ENCODE peak calls at places on chromosome 2, in four cellular contexts. One of them, this sample, is unnamed.

GRCh38 chr2:159661286-159661685 is 44.9 kb upstream of the BAZ2B start:
- DNase-seq in Right ventricle myocardium superior: no peak
- DNase-seq in AG09319: no peak
- DNase-seq in EH: peak
- DNase-seq in this sample: no peak

GRCh38 chr2:75833386-75833785 is 122.7 kb upstream of the GCFC2 start:
- DNase-seq in Right ventricle myocardium superior: no peak
- DNase-seq in AG09319: no peak
- DNase-seq in EH: no peak
- DNase-seq in this sample: no peak

GRCh38 chr2:213015387-213016165 is 135.8 kb downstream of the IKZF2 start:
- DNase-seq in Right ventricle myocardium superior: no peak
- DNase-seq in AG09319: no peak
- DNase-seq in EH: no peak
- DNase-seq in this sample: no peak

GRCh38 chr2:160876029-160876428 is 284.2 kb upstream of the TANK start:
- DNase-seq in Right ventricle myocardium superior: no peak
- DNase-seq in AG09319: no peak
- DNase-seq in EH: peak
- DNase-seq in this sample: no peak

GRCh38 chr2:46333912-46334311 is 36.7 kb downstream of the EPAS1 start:
- DNase-seq in Right ventricle myocardium superior: no peak
- DNase-seq in AG09319: no peak
- DNase-seq in EH: peak
- DNase-seq in this sample: no peak

GRCh38 chr2:5391361-5391760 is 300.8 kb upstream of the SOX11 start:
- DNase-seq in Right ventricle myocardium superior: peak
- DNase-seq in AG09319: no peak
- DNase-seq in EH: no peak
- DNase-seq in this sample: peak

GRCh38 chr2:134819334-134819733 is 19.1 kb upstream of the ACMSD start:
- DNase-seq in Right ventricle myocardium superior: no peak
- DNase-seq in AG09319: no peak
- DNase-seq in EH: peak
- DNase-seq in this sample: no peak

GRCh38 chr2:69082430-69082997 is 69.5 kb downstream of the ANTXR1 start:
- DNase-seq in Right ventricle myocardium superior: peak
- DNase-seq in AG09319: peak
- DNase-seq in EH: peak
- DNase-seq in this sample: peak

GRCh38 chr2:157874278-157874825 is 1.8 kb downstream of the ACVR1 start:
- DNase-seq in Right ventricle myocardium superior: peak
- DNase-seq in AG09319: no peak
- DNase-seq in EH: no peak
- DNase-seq in this sample: peak

GRCh38 chr2:203673933-203674332 is 32.5 kb upstream of the CD28 start:
- DNase-seq in Right ventricle myocardium superior: no peak
- DNase-seq in AG09319: no peak
- DNase-seq in EH: peak
- DNase-seq in this sample: no peak

GRCh38 chr2:239275871-239276812 is 124.7 kb downstream of the HDAC4 start:
- DNase-seq in Right ventricle myocardium superior: peak
- DNase-seq in AG09319: peak
- DNase-seq in EH: peak
- DNase-seq in this sample: peak

GRCh38 chr2:241895732-241896641 is 26.5 kb downstream of the RTP5 start:
- DNase-seq in Right ventricle myocardium superior: no peak
- DNase-seq in AG09319: no peak
- DNase-seq in EH: peak
- DNase-seq in this sample: peak